ENCODE peak calls at places on chromosomes 2 and 18, in four cellular contexts. W is lower lobe of right lung, P is keratinocyte, M is ovary. O is an unnamed sample.

GRCh38 chr18:63368611-63369010 is 1.6 kb upstream of the KDSR start:
- DNase-seq in P (no peak), M (no peak), W (no peak), O (no peak)

GRCh38 chr18:11004294-11004693 is 145.1 kb downstream of the PIEZO2 start:
- DNase-seq in P (no peak), M (no peak), W (no peak), O (no peak)

GRCh38 chr2:113754989-113755689 is 1.3 kb downstream of the SLC35F5 start:
- DNase-seq in W (no peak), P (no peak), M (no peak), O (no peak)

GRCh38 chr2:205902041-205902898 is 183.7 kb downstream of the INO80D start:
- DNase-seq in P (no peak), M (no peak), W (no peak), O (no peak)

GRCh38 chr2:222993920-222994650 is 57.9 kb upstream of the KCNE4 start:
- DNase-seq in P (no peak), M (peak), W (no peak), O (peak)

GRCh38 chr2:238644095-238645081 is 203.5 kb upstream of the TWIST2 start:
- DNase-seq in M (no peak), P (no peak), W (no peak), O (no peak)

GRCh38 chr2:122096788-122097187 is 341.3 kb downstream of the TSN start:
- DNase-seq in M (no peak), P (no peak), W (no peak), O (no peak)

GRCh38 chr2:224098473-224098872 is 59.4 kb upstream of the SERPINE2 start:
- DNase-seq in P (no peak), M (peak), W (no peak), O (no peak)

GRCh38 chr2:97747716-97748115 is 34.3 kb downstream of the ZAP70 start:
- DNase-seq in P (no peak), W (no peak), M (no peak), O (no peak)

GRCh38 chr2:156474316-156474715 is 38.1 kb downstream of the GPD2 start:
- DNase-seq in P (peak), W (no peak), M (no peak), O (no peak)

GRCh38 chr2:234773764-234774409 is 177.9 kb upstream of the SH3BP4 start:
- DNase-seq in W (no peak), M (no peak), P (no peak), O (no peak)

GRCh38 chr2:100278501-100278900 is 43.8 kb downstream of the LONRF2 start:
- DNase-seq in M (peak), P (no peak), W (no peak), O (no peak)

DNA sequence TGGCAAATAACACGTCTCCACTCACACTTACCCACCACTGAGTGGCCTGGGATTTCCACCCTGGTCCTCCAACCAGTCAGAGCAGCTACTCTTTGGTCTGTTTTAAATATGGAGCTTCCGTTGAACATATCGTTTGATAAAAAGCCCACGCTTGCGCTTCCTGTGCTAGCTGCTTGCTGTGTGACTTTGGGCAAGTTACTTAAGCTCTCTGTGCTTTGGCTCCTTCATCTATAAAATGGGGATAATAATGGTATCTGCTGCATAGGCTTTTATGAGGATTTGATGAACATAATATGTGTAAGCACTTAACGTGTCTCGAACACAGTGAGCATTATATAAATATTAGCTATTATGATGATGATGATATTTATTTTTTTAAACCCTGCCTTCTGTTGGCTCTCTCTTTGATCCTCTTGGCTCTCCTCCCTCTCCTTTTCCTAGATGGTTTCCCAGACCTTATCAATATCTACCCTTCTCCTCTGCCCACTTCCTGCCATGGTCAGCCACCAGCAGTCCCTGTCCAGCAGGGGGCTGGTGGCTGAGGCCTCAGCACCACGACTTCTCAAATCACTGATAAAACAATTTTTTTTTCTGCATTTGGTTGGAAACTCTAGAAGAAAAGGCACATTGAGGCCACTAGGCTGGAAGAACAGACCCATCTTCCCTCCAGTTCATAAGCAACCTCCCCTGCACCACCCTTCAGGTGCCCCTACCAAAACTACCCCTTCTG is 191.9 kb downstream of the LOXHD1 start:
- DNase-seq in P (no peak), M (no peak), W (no peak), O (no peak)
- TF ChIP-seq CTCF in P (no peak), M (no peak), W (no peak), O (no peak)

GRCh38 chr2:177123048-177123447 is 89.5 kb upstream of the HNRNPA3 start:
- DNase-seq in P (no peak), M (no peak), W (no peak), O (no peak)
- TF ChIP-seq CTCF in P (no peak), M (no peak), W (no peak), O (no peak)

GRCh38 chr2:196431076-196431475 is 208.4 kb upstream of the CCDC150 start:
- DNase-seq in M (no peak), W (no peak), P (no peak), O (no peak)

GRCh38 chr2:196434217-196434616 is 205.3 kb upstream of the CCDC150 start:
- DNase-seq in W (no peak), M (no peak), P (no peak), O (no peak)

GRCh38 chr2:196435189-196435588 is 204.3 kb upstream of the CCDC150 start:
- DNase-seq in W (no peak), P (no peak), M (no peak), O (no peak)

GRCh38 chr2:196433116-196433515 is 206.4 kb upstream of the CCDC150 start:
- DNase-seq in M (no peak), P (no peak), W (no peak), O (no peak)

DNA sequence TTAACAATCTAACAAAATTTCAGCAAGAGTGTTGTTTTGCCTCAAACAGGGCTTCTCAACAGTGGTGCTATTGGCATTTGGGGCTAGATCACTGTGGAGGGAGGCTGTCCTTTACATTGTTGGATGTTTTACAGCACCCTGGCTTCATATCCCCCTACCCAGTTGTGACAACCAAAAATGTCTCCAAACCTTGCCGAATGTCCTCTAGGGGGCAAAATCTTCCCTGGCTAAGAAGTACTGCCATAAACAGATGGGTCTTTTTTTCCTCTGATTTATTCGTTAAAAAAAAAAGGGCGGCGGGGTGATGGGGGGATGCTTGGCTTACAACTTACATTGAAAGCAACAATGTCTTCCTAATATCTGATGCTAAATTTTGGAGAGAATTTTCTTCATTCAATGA is 207.6 kb upstream of the CCDC150 start:
- DNase-seq in W (no peak), M (no peak), P (no peak), O (no peak)
- TF ChIP-seq CTCF in W (peak), M (no peak), P (peak), O (no peak)

GRCh38 chr2:216497808-216498366 is 757 bp upstream of the RPL37A start:
- DNase-seq in M (no peak), W (no peak), P (no peak), O (no peak)

GRCh38 chr2:216497382-216497781 is 1.3 kb upstream of the RPL37A start:
- DNase-seq in M (no peak), W (no peak), P (no peak), O (no peak)

GRCh38 chr2:216499641-216500218 is 1.1 kb downstream of the RPL37A start:
- DNase-seq in W (no peak), P (no peak), M (no peak), O (no peak)

GRCh38 chr2:216500572-216500971 is 1.9 kb downstream of the RPL37A start:
- DNase-seq in P (no peak), M (no peak), W (no peak), O (no peak)

DNA sequence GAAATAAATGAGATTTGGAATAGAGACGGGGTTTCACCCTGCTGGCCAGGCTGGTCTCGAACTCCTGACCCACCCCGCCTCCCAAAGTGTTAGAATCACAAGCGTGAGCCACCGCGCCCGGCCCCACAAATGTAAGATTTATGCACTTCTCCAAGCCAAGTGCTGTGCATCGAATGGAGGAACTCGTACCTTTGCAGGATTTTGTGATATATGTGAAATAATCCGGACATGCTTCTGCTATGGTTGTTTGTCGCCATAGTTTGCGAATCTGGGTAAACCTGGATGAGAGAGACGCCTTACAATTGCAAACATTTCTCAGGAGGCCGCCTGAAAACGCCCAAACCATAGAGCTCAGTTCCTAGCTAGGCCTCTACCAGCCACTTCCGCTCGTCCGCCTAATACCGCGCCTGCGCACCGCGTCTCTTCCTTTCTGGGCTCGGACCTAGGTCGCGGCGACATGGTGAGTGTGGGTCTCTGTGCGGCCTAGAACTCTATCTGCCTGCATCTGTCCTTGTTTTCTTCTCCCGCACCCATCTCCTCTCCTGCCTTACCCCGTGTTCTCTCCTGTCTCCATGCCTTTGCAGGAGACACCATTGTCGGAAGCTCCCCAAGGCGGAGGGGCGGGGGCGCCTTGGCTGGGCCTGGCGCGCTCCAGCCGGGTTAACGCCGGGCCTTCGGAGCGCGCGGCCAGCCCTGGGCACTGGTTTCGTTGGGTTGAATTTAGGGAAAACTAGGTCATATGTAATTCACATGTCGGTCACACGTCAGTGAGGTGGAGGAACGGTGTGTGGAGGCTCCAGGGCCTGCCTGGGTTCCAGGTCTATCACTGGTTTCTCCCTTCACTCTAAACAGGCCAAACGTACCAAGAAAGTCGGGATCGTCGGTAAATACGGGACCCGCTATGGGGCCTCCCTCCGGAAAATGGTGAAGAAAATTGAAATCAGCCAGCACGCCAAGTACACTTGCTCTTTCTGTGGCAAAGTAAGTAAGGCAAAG is at the start of gene RPL37A:
- DNase-seq in M (peak), P (peak), W (peak), O (peak)
- TF ChIP-seq CTCF in M (no peak), P (no peak), W (no peak), O (no peak)

DNA sequence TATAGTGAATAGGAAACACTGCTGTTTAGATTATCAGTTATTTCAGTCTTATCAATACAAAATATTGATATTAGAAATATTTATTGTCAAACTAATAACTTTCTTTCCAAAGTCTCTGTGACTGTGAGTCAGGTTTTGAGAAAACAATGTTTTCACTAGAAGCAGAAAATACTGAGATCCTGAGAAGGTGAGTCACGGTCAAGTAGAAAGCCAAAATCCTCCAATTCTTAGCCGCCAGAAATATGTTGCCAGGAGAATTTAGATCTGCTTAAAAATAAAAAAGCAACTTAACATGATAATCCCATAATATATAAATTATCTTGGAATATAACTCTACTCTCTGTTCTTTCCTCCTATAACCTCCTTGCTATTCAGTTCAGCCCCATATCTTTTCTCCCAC is 181.9 kb upstream of the NRXN1 start:
- DNase-seq in W (no peak), M (no peak), P (no peak), O (no peak)
- TF ChIP-seq CTCF in W (no peak), M (no peak), P (no peak), O (no peak)

GRCh38 chr2:200679157-200679934 is 93.5 kb downstream of the AOX1 start:
- DNase-seq in M (no peak), W (no peak), P (no peak), O (no peak)

GRCh38 chr2:200677161-200677560 is 91.3 kb downstream of the AOX1 start:
- DNase-seq in W (no peak), M (no peak), P (no peak), O (no peak)

GRCh38 chr2:200673191-200673590 is 87.4 kb downstream of the AOX1 start:
- DNase-seq in P (no peak), M (no peak), W (no peak), O (no peak)

GRCh38 chr2:200681731-200682130 is 95.9 kb downstream of the AOX1 start:
- DNase-seq in W (no peak), P (no peak), M (no peak), O (no peak)

DNA sequence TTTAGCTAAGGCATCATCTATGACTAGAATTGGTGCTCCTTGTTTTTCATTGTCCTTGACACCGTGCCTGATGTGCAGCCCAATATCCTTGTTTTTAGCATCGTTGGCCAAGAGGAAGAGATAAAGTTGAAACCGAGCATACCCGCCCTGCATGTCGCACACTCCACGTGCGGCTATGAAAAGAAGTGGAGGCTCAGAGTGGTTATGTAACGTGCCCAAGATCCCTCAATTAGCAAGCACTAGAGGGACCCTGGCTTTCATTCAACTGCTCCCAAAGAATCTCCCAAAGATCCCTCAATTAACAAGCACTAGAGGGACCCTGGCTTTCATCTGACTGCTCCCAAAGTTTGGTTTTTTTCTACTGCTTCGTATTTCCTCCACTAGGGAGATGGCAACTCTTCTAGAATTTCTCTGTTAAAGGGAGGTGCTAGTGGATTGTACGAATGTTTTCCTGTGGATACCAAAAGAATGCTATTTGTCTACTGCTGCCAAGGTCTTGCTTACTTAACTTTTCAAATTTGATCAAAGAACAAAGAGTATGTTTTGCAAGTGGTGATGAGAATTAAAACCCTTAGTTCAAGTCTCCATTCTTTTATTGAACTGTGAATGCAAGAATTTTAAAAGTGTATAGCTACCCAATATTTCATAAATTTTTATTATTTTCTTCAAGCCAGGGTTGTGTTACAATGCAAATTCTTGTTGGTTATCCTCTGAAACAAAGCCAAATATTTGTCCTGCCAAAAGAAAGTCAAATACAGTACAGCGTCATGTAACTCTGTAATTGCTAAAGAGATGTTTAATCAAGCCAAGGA is 92.1 kb downstream of the AOX1 start:
- DNase-seq in W (no peak), M (peak), P (no peak), O (no peak)
- TF ChIP-seq CTCF in W (no peak), M (peak), P (no peak), O (no peak)

DNA sequence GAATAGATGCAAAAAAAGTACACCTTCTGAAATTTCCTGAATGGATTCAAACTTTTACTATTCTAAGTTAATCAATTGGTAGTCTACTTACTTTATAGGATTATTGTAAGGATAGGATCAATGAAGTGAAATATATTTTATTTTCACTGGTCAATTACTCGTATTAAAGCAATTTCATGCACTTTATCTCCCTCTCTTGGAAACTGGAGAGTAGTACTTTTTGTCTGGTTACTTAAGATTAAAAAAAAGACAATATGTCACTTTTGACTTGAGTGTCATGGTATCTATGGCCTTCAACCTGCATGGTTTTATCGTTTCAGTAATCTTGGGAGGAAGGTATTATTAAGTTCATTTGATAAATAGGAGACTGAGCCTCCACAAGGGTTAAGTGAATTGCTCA is 1.0 kb upstream of the KYNU start:
- DNase-seq in M (no peak), P (no peak), W (no peak), O (no peak)
- TF ChIP-seq CTCF in M (no peak), P (no peak), W (no peak), O (no peak)

O was measured in sigmoid colon.